ENCODE peak calls at places on chromosome 12, in nine cellular contexts. One of them, this sample, is unnamed.

GRCh38 chr12:22856120-22856699 is 231.2 kb downstream of the ETNK1 start:
- DNase-seq in CD8-positive, alpha-beta memory T cell: no peak
- DNase-seq in fibroblast of mammary gland: peak
- DNase-seq in stimulated activated CD8-positive, alpha-beta memory T cell treated with anti-CD3 and anti-CD28 coated beads, Interleukin-7, amount 100 ng/mL, for 24 hours: no peak
- DNase-seq in NCI-H1092: no peak
- DNase-seq in Right ventricle myocardium superior: no peak
- DNase-seq in PC-3: peak
- DNase-seq in activated CD8-positive, alpha-beta memory T cell treated with anti-CD3 and anti-CD28 coated beads for 1 hour: no peak
- DNase-seq in T-helper 9 cell: no peak
- DNase-seq in this sample: peak

GRCh38 chr12:124436366-124436765 is 131.0 kb downstream of the NCOR2 start:
- DNase-seq in PC-3: no peak
- DNase-seq in fibroblast of mammary gland: no peak
- DNase-seq in CD8-positive, alpha-beta memory T cell: no peak
- DNase-seq in Right ventricle myocardium superior: no peak
- DNase-seq in stimulated activated CD8-positive, alpha-beta memory T cell treated with anti-CD3 and anti-CD28 coated beads, Interleukin-7, amount 100 ng/mL, for 24 hours: no peak
- DNase-seq in T-helper 9 cell: no peak
- DNase-seq in NCI-H1092: no peak
- DNase-seq in activated CD8-positive, alpha-beta memory T cell treated with anti-CD3 and anti-CD28 coated beads for 1 hour: no peak
- DNase-seq in this sample: no peak

GRCh38 chr12:40010899-40011774 is 94.7 kb downstream of the SLC2A13 start:
- DNase-seq in NCI-H1092: no peak
- DNase-seq in T-helper 9 cell: peak
- DNase-seq in PC-3: peak
- DNase-seq in stimulated activated CD8-positive, alpha-beta memory T cell treated with anti-CD3 and anti-CD28 coated beads, Interleukin-7, amount 100 ng/mL, for 24 hours: no peak
- DNase-seq in fibroblast of mammary gland: peak
- DNase-seq in Right ventricle myocardium superior: no peak
- DNase-seq in activated CD8-positive, alpha-beta memory T cell treated with anti-CD3 and anti-CD28 coated beads for 1 hour: peak
- DNase-seq in CD8-positive, alpha-beta memory T cell: peak
- DNase-seq in this sample: peak

GRCh38 chr12:47776471-47777143 is 3.6 kb downstream of the SLC48A1 start:
- DNase-seq in NCI-H1092: no peak
- DNase-seq in fibroblast of mammary gland: peak
- DNase-seq in CD8-positive, alpha-beta memory T cell: no peak
- DNase-seq in PC-3: no peak
- DNase-seq in Right ventricle myocardium superior: no peak
- DNase-seq in T-helper 9 cell: no peak
- DNase-seq in activated CD8-positive, alpha-beta memory T cell treated with anti-CD3 and anti-CD28 coated beads for 1 hour: no peak
- DNase-seq in stimulated activated CD8-positive, alpha-beta memory T cell treated with anti-CD3 and anti-CD28 coated beads, Interleukin-7, amount 100 ng/mL, for 24 hours: no peak
- DNase-seq in this sample: peak

GRCh38 chr12:5432011-5432400 is at the start of gene NTF3:
- DNase-seq in activated CD8-positive, alpha-beta memory T cell treated with anti-CD3 and anti-CD28 coated beads for 1 hour: no peak
- DNase-seq in T-helper 9 cell: no peak
- DNase-seq in CD8-positive, alpha-beta memory T cell: no peak
- DNase-seq in PC-3: no peak
- DNase-seq in stimulated activated CD8-positive, alpha-beta memory T cell treated with anti-CD3 and anti-CD28 coated beads, Interleukin-7, amount 100 ng/mL, for 24 hours: no peak
- DNase-seq in NCI-H1092: peak
- DNase-seq in fibroblast of mammary gland: peak
- DNase-seq in Right ventricle myocardium superior: peak
- DNase-seq in this sample: no peak

GRCh38 chr12:43696154-43696553 is 62.4 kb downstream of the PUS7L start:
- DNase-seq in NCI-H1092: no peak
- DNase-seq in CD8-positive, alpha-beta memory T cell: no peak
- DNase-seq in activated CD8-positive, alpha-beta memory T cell treated with anti-CD3 and anti-CD28 coated beads for 1 hour: no peak
- DNase-seq in stimulated activated CD8-positive, alpha-beta memory T cell treated with anti-CD3 and anti-CD28 coated beads, Interleukin-7, amount 100 ng/mL, for 24 hours: no peak
- DNase-seq in Right ventricle myocardium superior: no peak
- DNase-seq in PC-3: no peak
- DNase-seq in T-helper 9 cell: no peak
- DNase-seq in fibroblast of mammary gland: no peak
- DNase-seq in this sample: no peak

GRCh38 chr12:132602578-132603239 is 7.7 kb downstream of the LRCOL1 start:
- DNase-seq in PC-3: no peak
- DNase-seq in Right ventricle myocardium superior: peak
- DNase-seq in stimulated activated CD8-positive, alpha-beta memory T cell treated with anti-CD3 and anti-CD28 coated beads, Interleukin-7, amount 100 ng/mL, for 24 hours: no peak
- DNase-seq in NCI-H1092: no peak
- DNase-seq in T-helper 9 cell: no peak
- DNase-seq in CD8-positive, alpha-beta memory T cell: peak
- DNase-seq in fibroblast of mammary gland: no peak
- DNase-seq in activated CD8-positive, alpha-beta memory T cell treated with anti-CD3 and anti-CD28 coated beads for 1 hour: no peak
- DNase-seq in this sample: no peak

GRCh38 chr12:52207895-52208294 is 16.1 kb upstream of the KRT80 start:
- DNase-seq in stimulated activated CD8-positive, alpha-beta memory T cell treated with anti-CD3 and anti-CD28 coated beads, Interleukin-7, amount 100 ng/mL, for 24 hours: no peak
- DNase-seq in Right ventricle myocardium superior: peak
- DNase-seq in CD8-positive, alpha-beta memory T cell: peak
- DNase-seq in fibroblast of mammary gland: peak
- DNase-seq in T-helper 9 cell: no peak
- DNase-seq in PC-3: peak
- DNase-seq in activated CD8-positive, alpha-beta memory T cell treated with anti-CD3 and anti-CD28 coated beads for 1 hour: no peak
- DNase-seq in NCI-H1092: peak
- DNase-seq in this sample: peak

GRCh38 chr12:22312336-22312735 is 22.2 kb downstream of the ST8SIA1 start:
- DNase-seq in fibroblast of mammary gland: peak
- DNase-seq in NCI-H1092: no peak
- DNase-seq in T-helper 9 cell: no peak
- DNase-seq in CD8-positive, alpha-beta memory T cell: no peak
- DNase-seq in stimulated activated CD8-positive, alpha-beta memory T cell treated with anti-CD3 and anti-CD28 coated beads, Interleukin-7, amount 100 ng/mL, for 24 hours: no peak
- DNase-seq in activated CD8-positive, alpha-beta memory T cell treated with anti-CD3 and anti-CD28 coated beads for 1 hour: no peak
- DNase-seq in PC-3: peak
- DNase-seq in Right ventricle myocardium superior: peak
- DNase-seq in this sample: no peak

GRCh38 chr12:96766232-96766631 is 140.8 kb upstream of the NEDD1 start:
- DNase-seq in PC-3: no peak
- DNase-seq in CD8-positive, alpha-beta memory T cell: no peak
- DNase-seq in stimulated activated CD8-positive, alpha-beta memory T cell treated with anti-CD3 and anti-CD28 coated beads, Interleukin-7, amount 100 ng/mL, for 24 hours: no peak
- DNase-seq in activated CD8-positive, alpha-beta memory T cell treated with anti-CD3 and anti-CD28 coated beads for 1 hour: no peak
- DNase-seq in fibroblast of mammary gland: no peak
- DNase-seq in T-helper 9 cell: no peak
- DNase-seq in Right ventricle myocardium superior: no peak
- DNase-seq in NCI-H1092: no peak
- DNase-seq in this sample: peak

GRCh38 chr12:98388126-98388525 is 127.3 kb upstream of the TMPO start:
- DNase-seq in stimulated activated CD8-positive, alpha-beta memory T cell treated with anti-CD3 and anti-CD28 coated beads, Interleukin-7, amount 100 ng/mL, for 24 hours: no peak
- DNase-seq in Right ventricle myocardium superior: no peak
- DNase-seq in CD8-positive, alpha-beta memory T cell: no peak
- DNase-seq in fibroblast of mammary gland: no peak
- DNase-seq in activated CD8-positive, alpha-beta memory T cell treated with anti-CD3 and anti-CD28 coated beads for 1 hour: no peak
- DNase-seq in PC-3: no peak
- DNase-seq in T-helper 9 cell: no peak
- DNase-seq in NCI-H1092: peak
- DNase-seq in this sample: no peak

GRCh38 chr12:26465419-26466097 is 270.2 kb downstream of the SSPN start:
- DNase-seq in activated CD8-positive, alpha-beta memory T cell treated with anti-CD3 and anti-CD28 coated beads for 1 hour: no peak
- DNase-seq in stimulated activated CD8-positive, alpha-beta memory T cell treated with anti-CD3 and anti-CD28 coated beads, Interleukin-7, amount 100 ng/mL, for 24 hours: no peak
- DNase-seq in PC-3: peak
- DNase-seq in NCI-H1092: no peak
- DNase-seq in fibroblast of mammary gland: peak
- DNase-seq in T-helper 9 cell: no peak
- DNase-seq in CD8-positive, alpha-beta memory T cell: no peak
- DNase-seq in Right ventricle myocardium superior: no peak
- DNase-seq in this sample: peak

GRCh38 chr12:51846209-51846779 is 2.2 kb downstream of the FIGNL2 start:
- DNase-seq in activated CD8-positive, alpha-beta memory T cell treated with anti-CD3 and anti-CD28 coated beads for 1 hour: no peak
- DNase-seq in NCI-H1092: no peak
- DNase-seq in T-helper 9 cell: no peak
- DNase-seq in PC-3: no peak
- DNase-seq in Right ventricle myocardium superior: no peak
- DNase-seq in stimulated activated CD8-positive, alpha-beta memory T cell treated with anti-CD3 and anti-CD28 coated beads, Interleukin-7, amount 100 ng/mL, for 24 hours: no peak
- DNase-seq in CD8-positive, alpha-beta memory T cell: no peak
- DNase-seq in fibroblast of mammary gland: no peak
- DNase-seq in this sample: no peak

GRCh38 chr12:29024117-29024516 is 125.0 kb upstream of the FAR2 start:
- DNase-seq in fibroblast of mammary gland: peak
- DNase-seq in T-helper 9 cell: no peak
- DNase-seq in CD8-positive, alpha-beta memory T cell: no peak
- DNase-seq in PC-3: peak
- DNase-seq in Right ventricle myocardium superior: no peak
- DNase-seq in NCI-H1092: no peak
- DNase-seq in activated CD8-positive, alpha-beta memory T cell treated with anti-CD3 and anti-CD28 coated beads for 1 hour: no peak
- DNase-seq in stimulated activated CD8-positive, alpha-beta memory T cell treated with anti-CD3 and anti-CD28 coated beads, Interleukin-7, amount 100 ng/mL, for 24 hours: no peak
- DNase-seq in this sample: no peak

GRCh38 chr12:88242161-88242925 is 100.2 kb downstream of the TMTC3 start:
- DNase-seq in activated CD8-positive, alpha-beta memory T cell treated with anti-CD3 and anti-CD28 coated beads for 1 hour: no peak
- DNase-seq in T-helper 9 cell: no peak
- DNase-seq in stimulated activated CD8-positive, alpha-beta memory T cell treated with anti-CD3 and anti-CD28 coated beads, Interleukin-7, amount 100 ng/mL, for 24 hours: no peak
- DNase-seq in PC-3: peak
- DNase-seq in Right ventricle myocardium superior: no peak
- DNase-seq in fibroblast of mammary gland: peak
- DNase-seq in NCI-H1092: no peak
- DNase-seq in CD8-positive, alpha-beta memory T cell: no peak
- DNase-seq in this sample: no peak

GRCh38 chr12:47988073-47989022 is 15.9 kb downstream of the COL2A1 start:
- DNase-seq in PC-3: no peak
- DNase-seq in NCI-H1092: peak
- DNase-seq in activated CD8-positive, alpha-beta memory T cell treated with anti-CD3 and anti-CD28 coated beads for 1 hour: no peak
- DNase-seq in T-helper 9 cell: no peak
- DNase-seq in fibroblast of mammary gland: no peak
- DNase-seq in CD8-positive, alpha-beta memory T cell: peak
- DNase-seq in Right ventricle myocardium superior: no peak
- DNase-seq in stimulated activated CD8-positive, alpha-beta memory T cell treated with anti-CD3 and anti-CD28 coated beads, Interleukin-7, amount 100 ng/mL, for 24 hours: no peak
- DNase-seq in this sample: no peak

GRCh38 chr12:110141389-110141788 is 17.2 kb downstream of the IFT81 start:
- DNase-seq in CD8-positive, alpha-beta memory T cell: no peak
- DNase-seq in Right ventricle myocardium superior: peak
- DNase-seq in NCI-H1092: no peak
- DNase-seq in fibroblast of mammary gland: peak
- DNase-seq in stimulated activated CD8-positive, alpha-beta memory T cell treated with anti-CD3 and anti-CD28 coated beads, Interleukin-7, amount 100 ng/mL, for 24 hours: no peak
- DNase-seq in activated CD8-positive, alpha-beta memory T cell treated with anti-CD3 and anti-CD28 coated beads for 1 hour: no peak
- DNase-seq in PC-3: no peak
- DNase-seq in T-helper 9 cell: no peak
- DNase-seq in this sample: no peak

GRCh38 chr12:101501410-101502045 is 26.4 kb downstream of the SPIC start:
- DNase-seq in stimulated activated CD8-positive, alpha-beta memory T cell treated with anti-CD3 and anti-CD28 coated beads, Interleukin-7, amount 100 ng/mL, for 24 hours: no peak
- DNase-seq in T-helper 9 cell: no peak
- DNase-seq in PC-3: peak
- DNase-seq in NCI-H1092: no peak
- DNase-seq in activated CD8-positive, alpha-beta memory T cell treated with anti-CD3 and anti-CD28 coated beads for 1 hour: no peak
- DNase-seq in CD8-positive, alpha-beta memory T cell: no peak
- DNase-seq in Right ventricle myocardium superior: no peak
- DNase-seq in fibroblast of mammary gland: peak
- DNase-seq in this sample: no peak

GRCh38 chr12:59780605-59781135 is 184.8 kb downstream of the SLC16A7 start:
- DNase-seq in stimulated activated CD8-positive, alpha-beta memory T cell treated with anti-CD3 and anti-CD28 coated beads, Interleukin-7, amount 100 ng/mL, for 24 hours: no peak
- DNase-seq in CD8-positive, alpha-beta memory T cell: no peak
- DNase-seq in PC-3: peak
- DNase-seq in T-helper 9 cell: no peak
- DNase-seq in Right ventricle myocardium superior: no peak
- DNase-seq in NCI-H1092: no peak
- DNase-seq in activated CD8-positive, alpha-beta memory T cell treated with anti-CD3 and anti-CD28 coated beads for 1 hour: no peak
- DNase-seq in fibroblast of mammary gland: peak
- DNase-seq in this sample: peak

GRCh38 chr12:643478-644292 is 19.6 kb downstream of the NINJ2 start:
- DNase-seq in activated CD8-positive, alpha-beta memory T cell treated with anti-CD3 and anti-CD28 coated beads for 1 hour: no peak
- DNase-seq in NCI-H1092: no peak
- DNase-seq in Right ventricle myocardium superior: peak
- DNase-seq in stimulated activated CD8-positive, alpha-beta memory T cell treated with anti-CD3 and anti-CD28 coated beads, Interleukin-7, amount 100 ng/mL, for 24 hours: no peak
- DNase-seq in PC-3: no peak
- DNase-seq in T-helper 9 cell: no peak
- DNase-seq in fibroblast of mammary gland: peak
- DNase-seq in CD8-positive, alpha-beta memory T cell: peak
- DNase-seq in this sample: peak

GRCh38 chr12:15717940-15718567 is 71.1 kb downstream of the EPS8 start:
- DNase-seq in T-helper 9 cell: no peak
- DNase-seq in activated CD8-positive, alpha-beta memory T cell treated with anti-CD3 and anti-CD28 coated beads for 1 hour: no peak
- DNase-seq in PC-3: peak
- DNase-seq in stimulated activated CD8-positive, alpha-beta memory T cell treated with anti-CD3 and anti-CD28 coated beads, Interleukin-7, amount 100 ng/mL, for 24 hours: no peak
- DNase-seq in Right ventricle myocardium superior: no peak
- DNase-seq in CD8-positive, alpha-beta memory T cell: no peak
- DNase-seq in NCI-H1092: no peak
- DNase-seq in fibroblast of mammary gland: no peak
- DNase-seq in this sample: no peak

GRCh38 chr12:56121204-56121870 is 3.3 kb downstream of the ZC3H10 start:
- DNase-seq in PC-3: no peak
- DNase-seq in NCI-H1092: no peak
- DNase-seq in Right ventricle myocardium superior: no peak
- DNase-seq in fibroblast of mammary gland: no peak
- DNase-seq in stimulated activated CD8-positive, alpha-beta memory T cell treated with anti-CD3 and anti-CD28 coated beads, Interleukin-7, amount 100 ng/mL, for 24 hours: no peak
- DNase-seq in activated CD8-positive, alpha-beta memory T cell treated with anti-CD3 and anti-CD28 coated beads for 1 hour: no peak
- DNase-seq in CD8-positive, alpha-beta memory T cell: no peak
- DNase-seq in T-helper 9 cell: no peak
- DNase-seq in this sample: no peak